ENCODE peak calls at places on chromosomes 16 and 17, in four cellular contexts. L is colonic mucosa, V is ovary, H is heart right ventricle. O is an unnamed sample. For H3K4me1, the result is how much of the 10 kb centered on the place peaks cover.

GRCh38 chr17:56009795-56010715 is 143.2 kb upstream of the ANKFN1 start:
- DNase-seq in L (no peak), V (no peak), H (no peak), O (no peak)

GRCh38 chr17:19244357-19244756 is 7.2 kb downstream of the EPN2 start:
- DNase-seq in L (no peak), V (no peak), H (no peak), O (no peak)

GRCh38 chr17:45020354-45021138 is 30.9 kb downstream of the DCAKD start:
- DNase-seq in L (peak), V (peak), H (no peak), O (no peak)

GRCh38 chr17:32503251-32504165 is 16.7 kb downstream of the CDK5R1 start:
- DNase-seq in L (no peak), V (no peak), H (no peak), O (peak)

GRCh38 chr17:39014044-39014794 is 47.0 kb upstream of the FBXO47 start:
- DNase-seq in L (no peak), V (no peak), H (no peak), O (no peak)

GRCh38 chr17:7716901-7717755 is at the start of gene DNAH2:
- DNase-seq in L (peak), V (peak), H (peak), O (no peak)

GRCh38 chr17:4127555-4127954 is 15.3 kb downstream of the ZZEF1 start:
- DNase-seq in L (no peak), V (no peak), H (no peak), O (no peak)

GRCh38 chr16:12067714-12068401 is 91.3 kb downstream of the SNX29 start:
- DNase-seq in L (peak), V (peak), H (no peak), O (peak)

DNA sequence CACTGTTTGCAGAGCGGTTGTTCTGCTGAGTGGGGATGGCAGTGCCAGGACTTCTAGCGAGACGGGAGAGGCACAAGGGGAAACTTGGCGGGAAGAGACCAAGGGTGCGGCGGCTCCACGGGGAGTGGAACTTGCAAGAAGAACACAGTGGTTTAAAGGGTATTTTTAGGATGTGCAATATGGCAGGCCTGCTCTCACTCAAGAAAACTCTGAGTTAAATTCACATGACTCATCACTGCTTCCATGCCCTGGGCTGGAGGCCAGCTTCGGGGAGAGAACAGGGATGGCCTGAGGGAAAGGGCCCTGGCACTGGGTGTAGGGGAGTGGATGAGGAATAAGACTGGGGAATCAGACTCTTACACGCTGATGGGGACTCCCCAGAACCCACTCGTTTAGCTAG is 13.3 kb upstream of the CD300LD start:
- DNase-seq in L (no peak), V (no peak), H (peak), O (no peak)
- H3K4me1 ChIP-seq in L (under half), V (under half), H (under half), O (under half)

DNA sequence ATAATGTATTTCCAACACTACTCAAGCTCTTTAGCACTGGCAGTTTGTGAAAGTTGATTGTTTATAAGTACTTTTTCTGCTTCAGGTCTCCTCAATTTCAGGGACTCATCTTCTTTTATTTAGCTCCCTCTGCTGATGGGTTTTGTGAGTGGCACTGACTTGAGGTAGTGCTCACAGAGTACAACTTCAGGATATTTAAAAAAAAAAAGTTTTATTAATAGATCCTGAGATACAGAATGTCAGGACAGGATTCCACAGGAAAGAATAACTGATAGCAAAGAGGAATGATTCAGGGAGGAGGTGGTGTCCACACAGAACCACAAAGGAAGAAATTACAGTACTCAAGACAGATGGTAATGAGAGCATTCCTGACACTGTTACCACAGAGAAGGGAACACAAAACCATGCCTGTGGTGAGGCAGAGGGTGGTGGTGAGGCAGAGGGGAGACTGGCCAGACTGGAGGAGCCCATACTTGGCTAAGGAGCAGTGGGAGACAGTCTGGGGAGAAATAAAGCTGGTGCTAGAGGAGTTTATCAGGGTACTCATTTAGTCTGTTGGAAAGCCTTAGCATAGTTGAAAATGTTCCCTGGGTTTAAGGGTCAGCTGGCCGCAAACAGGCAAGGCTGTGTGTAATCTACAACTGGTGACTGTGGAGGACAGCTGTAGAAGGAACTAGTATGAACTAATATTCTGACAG is 63.7 kb downstream of the SPAG9 start:
- DNase-seq in L (peak), V (peak), H (no peak), O (peak)
- H3K27ac ChIP-seq in L (no peak), V (no peak), H (peak), O (no peak)

GRCh38 chr17:79939755-79940154 is 95.9 kb downstream of the TBC1D16 start:
- DNase-seq in L (no peak), V (no peak), H (no peak), O (no peak)

GRCh38 chr17:79941088-79942010 is 94.3 kb downstream of the TBC1D16 start:
- DNase-seq in L (no peak), V (no peak), H (peak), O (no peak)

GRCh38 chr17:79938696-79939435 is 96.8 kb downstream of the TBC1D16 start:
- DNase-seq in L (no peak), V (no peak), H (peak), O (no peak)

GRCh38 chr17:79942011-79942405 is 93.7 kb downstream of the TBC1D16 start:
- DNase-seq in L (no peak), V (no peak), H (peak), O (no peak)

GRCh38 chr17:79940381-79941087 is 95.1 kb downstream of the TBC1D16 start:
- DNase-seq in L (no peak), V (no peak), H (peak), O (no peak)
- H3K4me1 ChIP-seq in L (under half), V (under half), H (under half), O (under half)

GRCh38 chr17:69573396-69573795 is 158.9 kb downstream of the MAP2K6 start:
- DNase-seq in L (no peak), V (no peak), H (no peak), O (no peak)

GRCh38 chr17:69575346-69575761 is 160.9 kb downstream of the MAP2K6 start:
- DNase-seq in L (no peak), V (no peak), H (no peak), O (peak)

GRCh38 chr17:69572747-69573146 is 158.2 kb downstream of the MAP2K6 start:
- DNase-seq in L (no peak), V (no peak), H (no peak), O (no peak)

GRCh38 chr17:69577098-69577497 is 162.6 kb downstream of the MAP2K6 start:
- DNase-seq in L (no peak), V (no peak), H (no peak), O (peak)

DNA sequence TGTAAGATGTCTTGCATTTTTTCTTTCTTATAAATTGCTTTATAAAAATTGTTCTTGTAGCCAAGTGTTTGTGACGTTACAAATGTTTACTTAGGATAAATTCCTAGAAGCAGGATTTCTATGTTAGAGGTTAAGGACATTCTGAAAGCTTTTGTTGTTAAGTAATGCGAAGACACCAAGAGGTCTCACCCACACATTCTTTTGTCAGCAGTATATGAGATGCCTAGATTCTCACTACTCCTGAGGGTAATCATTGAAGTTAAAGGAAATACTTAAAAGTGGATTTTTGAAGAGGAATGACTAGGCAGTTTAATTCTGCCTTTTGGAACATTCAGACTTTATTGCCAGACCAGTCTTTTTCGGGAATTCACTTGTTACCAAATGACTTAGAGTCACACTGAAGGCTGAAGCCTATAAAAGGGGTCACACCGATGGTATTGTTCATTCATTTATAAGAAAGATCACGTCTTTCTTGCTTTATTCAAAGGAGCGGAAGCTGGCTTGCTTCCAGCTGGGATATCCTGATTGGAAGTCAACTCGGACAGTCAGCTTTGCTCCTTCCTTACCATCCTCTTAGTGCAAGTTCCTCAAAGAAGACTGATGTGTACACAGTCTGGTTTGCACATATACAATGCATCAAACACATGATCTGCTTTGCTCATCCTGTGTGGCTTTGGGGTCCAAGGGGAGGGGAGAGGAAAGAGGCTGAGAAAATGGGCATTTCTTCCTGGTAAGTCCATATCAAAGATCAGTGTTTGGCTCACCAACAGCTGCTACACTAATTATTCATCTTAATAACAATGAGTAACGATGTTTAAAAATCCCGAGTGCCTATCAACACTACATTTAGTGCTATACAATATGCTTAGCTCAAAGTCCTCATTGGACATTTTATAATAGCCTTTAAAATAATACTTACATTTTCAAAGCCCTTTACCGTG is 160.0 kb downstream of the MAP2K6 start:
- DNase-seq in L (no peak), V (peak), H (no peak), O (peak)
- H3K27ac ChIP-seq in L (no peak), V (peak), H (peak), O (peak)

GRCh38 chr17:15124746-15125145 is 140.4 kb downstream of the PMP22 start:
- DNase-seq in L (no peak), V (no peak), H (no peak), O (no peak)
- H3K4me1 ChIP-seq in L (under half), V (under half), H (under half), O (under half)

GRCh38 chr17:17229416-17230098 is 7.4 kb downstream of the FLCN start:
- DNase-seq in L (no peak), V (no peak), H (no peak), O (no peak)
- H3K27ac ChIP-seq in L (no peak), V (no peak), H (peak), O (no peak)

GRCh38 chr17:64509179-64509578 is 2.4 kb downstream of the CEP95 start:
- DNase-seq in L (no peak), V (no peak), H (no peak), O (no peak)

GRCh38 chr17:64506201-64506575 is at the start of gene DDX5:
- DNase-seq in L (peak), V (peak), H (peak), O (peak)

GRCh38 chr17:64507418-64507766 is 615 bp downstream of the CEP95 start:
- DNase-seq in L (peak), V (no peak), H (no peak), O (peak)

GRCh38 chr17:64506576-64507417 is at the start of gene CEP95:
- DNase-seq in L (peak), V (peak), H (peak), O (peak)

DNA sequence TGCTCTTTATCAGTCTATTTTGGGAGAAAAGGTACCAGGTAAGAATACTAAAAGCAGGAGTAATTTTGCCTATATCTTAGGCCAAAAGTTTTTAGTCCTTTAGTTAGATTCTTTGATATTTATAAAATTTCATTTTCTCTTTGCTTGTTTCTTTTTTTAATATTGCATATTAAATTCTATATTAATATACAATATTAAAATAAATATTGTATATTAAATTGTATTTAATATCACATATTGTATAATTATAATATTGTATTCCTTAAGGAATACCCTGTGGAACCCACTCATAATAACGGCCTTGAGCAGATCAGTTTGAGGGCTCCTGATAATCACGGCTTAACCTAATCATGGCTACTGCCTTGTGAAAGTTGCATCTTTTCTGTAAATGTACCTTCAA is 1.9 kb downstream of the CEP95 start:
- DNase-seq in L (no peak), V (no peak), H (no peak), O (no peak)
- H3K4me1 ChIP-seq in L (under half), V (under half), H (under half), O (under half)

O was measured in OCI-LY7.